ENCODE peak calls at places on chromosomes 1 and 21, in nine cellular contexts. W is thoracic aorta; G is astrocyte of the spinal cord; C is brain microvascular endothelial cell; K is AG04450; E is heart right ventricle; V is breast epithelium; H is CD8-positive, alpha-beta T cell; F is heart left ventricle. J is an unnamed sample.

GRCh38 chr1:228332797-228333738 is 73.6 kb downstream of the TRIM11 start:
- DNase-seq in W (no peak), G (no peak), C (no peak), K (no peak), E (peak; percentile 6), V (peak; percentile 44), H (no peak), F (no peak), J (no peak)

GRCh38 chr21:38807481-38807880 is 1.8 kb downstream of the ETS2 start:
- DNase-seq in W (no peak), G (peak; percentile 44), C (no peak), K (no peak), E (no peak), V (no peak), H (no peak), F (no peak), J (no peak)

GRCh38 chr1:206766251-206766856 is 4.2 kb upstream of the IL19 start:
- DNase-seq in W (no peak), G (peak; percentile 95), C (peak; percentile 78), K (peak; percentile 74), E (peak; percentile 23), V (no peak), H (peak; percentile 55), F (peak; percentile 71), J (peak; percentile 39)

GRCh38 chr1:206803221-206803730 is 31.0 kb upstream of the IL10 start:
- DNase-seq in W (no peak), G (no peak), C (no peak), K (no peak), E (no peak), V (no peak), H (peak; percentile 62), F (no peak), J (no peak)

GRCh38 chr1:244778356-244778755 is 57.1 kb upstream of the COX20 start:
- DNase-seq in W (no peak), G (peak; percentile 87), C (peak; percentile 74), K (peak; percentile 62), E (no peak), V (no peak), H (no peak), F (no peak), J (no peak)

GRCh38 chr1:94025383-94026340 is 95.3 kb downstream of the ABCA4 start:
- DNase-seq in W (no peak), G (peak; percentile 77), C (peak; percentile 74), K (no peak), E (no peak), V (no peak), H (no peak), F (no peak), J (peak; percentile 35)

GRCh38 chr1:29708818-29709710 is 472.7 kb downstream of the PTPRU start:
- DNase-seq in W (no peak), G (peak; percentile 94), C (peak; percentile 34), K (peak; percentile 63), E (no peak), V (no peak), H (no peak), F (no peak), J (no peak)

GRCh38 chr1:85361106-85361505 is 84.7 kb upstream of the BCL10 start:
- DNase-seq in W (no peak), G (peak; percentile 97), C (peak; percentile 36), K (peak; percentile 36), E (no peak), V (no peak), H (no peak), F (no peak), J (no peak)

GRCh38 chr1:33410091-33410701 is 20.7 kb downstream of the PHC2 start:
- DNase-seq in W (peak; percentile 42), G (peak; percentile 68), C (peak; percentile 80), K (no peak), E (no peak), V (no peak), H (no peak), F (no peak), J (peak; percentile 70)

GRCh38 chr1:109112652-109113285 is 1.1 kb upstream of the ELAPOR1 start:
- DNase-seq in W (peak; percentile 75), G (peak; percentile 89), C (peak; percentile 93), K (peak; percentile 66), E (peak; percentile 95), V (peak; percentile 94), H (peak; percentile 86), F (peak; percentile 97), J (peak; percentile 44)

GRCh38 chr1:109109906-109110305 is 4.0 kb upstream of the ELAPOR1 start:
- DNase-seq in W (no peak), G (no peak), C (no peak), K (no peak), E (no peak), V (no peak), H (no peak), F (no peak), J (no peak)

GRCh38 chr1:109111386-109112055 is 2.4 kb upstream of the ELAPOR1 start:
- DNase-seq in W (no peak), G (no peak), C (no peak), K (no peak), E (no peak), V (no peak), H (no peak), F (no peak), J (no peak)

GRCh38 chr1:109113787-109114568 is at the start of gene ELAPOR1:
- DNase-seq in W (no peak), G (no peak), C (no peak), K (no peak), E (peak; percentile 35), V (peak; percentile 77), H (peak; percentile 75), F (peak; percentile 74), J (no peak)

GRCh38 chr1:109112056-109112651 is 1.8 kb upstream of the ELAPOR1 start:
- DNase-seq in W (no peak), G (peak; percentile 21), C (no peak), K (no peak), E (no peak), V (no peak), H (no peak), F (no peak), J (no peak)
- TF ChIP-seq CTCF in W (no peak), G (peak; percentile 25), C (peak; percentile 31), K (peak; percentile 20), E (no peak), V (no peak), H (no peak), F (peak; percentile 10), J (no peak)

GRCh38 chr21:25910809-25911208 is 176.0 kb downstream of the GABPA start:
- DNase-seq in W (no peak), G (no peak), C (no peak), K (no peak), E (no peak), V (no peak), H (no peak), F (no peak), J (no peak)
- H3K4me3 ChIP-seq in W (no peak overlapping the region), G (no peak overlapping the region), C (no peak overlapping the region), K (no peak overlapping the region), E (no peak overlapping the region), V (no peak overlapping the region), H (no peak overlapping the region), F (no peak overlapping the region), J (no peak overlapping the region)

DNA sequence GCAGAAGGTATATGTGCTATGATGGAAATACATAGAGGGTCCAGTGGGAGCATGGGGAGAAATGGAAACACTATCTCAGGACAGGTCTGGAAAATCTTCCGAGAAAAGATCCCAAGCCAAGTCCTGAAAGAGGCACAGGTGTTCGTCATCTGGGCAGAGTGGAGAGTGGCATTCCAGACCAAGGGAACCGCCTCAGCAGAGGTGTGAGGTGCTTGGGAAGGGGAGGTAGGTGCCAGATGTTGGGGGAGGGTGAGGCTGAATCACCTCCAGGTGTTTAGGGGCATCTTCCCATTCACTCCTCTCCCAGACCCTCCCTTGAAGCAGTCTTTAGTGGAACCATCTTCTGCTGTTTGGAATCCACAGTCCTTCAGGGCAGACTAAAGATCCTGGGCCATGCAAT is 23.5 kb upstream of the LRRN2 start:
- DNase-seq in W (no peak), G (no peak), C (no peak), K (no peak), E (no peak), V (no peak), H (no peak), F (no peak), J (no peak)
- TF ChIP-seq CTCF in W (no peak), G (no peak), C (no peak), K (no peak), E (no peak), V (no peak), H (no peak), F (no peak), J (no peak)

GRCh38 chr1:5010236-5010635 is 355.8 kb downstream of the AJAP1 start:
- DNase-seq in W (no peak), G (no peak), C (no peak), K (no peak), E (no peak), V (no peak), H (no peak), F (no peak), J (no peak)

GRCh38 chr1:5009376-5010065 is 355.1 kb downstream of the AJAP1 start:
- DNase-seq in W (no peak), G (no peak), C (no peak), K (no peak), E (no peak), V (no peak), H (no peak), F (no peak), J (no peak)

GRCh38 chr1:5005171-5005570 is 350.8 kb downstream of the AJAP1 start:
- DNase-seq in W (no peak), G (no peak), C (no peak), K (no peak), E (no peak), V (no peak), H (no peak), F (no peak), J (no peak)

DNA sequence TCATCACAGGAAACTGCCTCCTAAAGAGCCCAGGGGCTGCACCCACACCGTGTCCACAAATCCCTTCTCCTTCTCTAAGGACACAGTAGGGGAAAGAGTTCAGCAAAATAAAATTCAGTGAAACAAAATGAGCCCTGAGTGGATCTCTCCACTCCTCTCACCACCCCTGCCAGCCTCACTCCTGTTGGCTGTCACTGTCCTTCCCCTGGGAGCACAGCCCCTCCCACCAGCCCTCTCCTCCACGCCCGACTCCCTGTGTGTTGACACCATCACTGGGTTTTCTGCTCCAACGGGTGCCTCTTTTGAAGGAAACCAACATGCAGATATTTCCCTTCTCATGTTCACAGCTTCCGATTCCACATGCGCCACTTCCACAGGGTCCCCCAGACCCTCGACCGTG is 356.2 kb downstream of the AJAP1 start:
- DNase-seq in W (no peak), G (no peak), C (no peak), K (no peak), E (no peak), V (no peak), H (no peak), F (no peak), J (no peak)
- H3K4me3 ChIP-seq in W (no peak overlapping the region), G (no peak overlapping the region), C (no peak overlapping the region), K (no peak overlapping the region), E (no peak overlapping the region), V (no peak overlapping the region), H (no peak overlapping the region), F (no peak overlapping the region), J (no peak overlapping the region)

J was measured in retinal pigment epithelial cell.